ENCODE peak calls at places on chromosomes 12 and 14, in six cellular contexts. One of them, this sample, is unnamed.

GRCh38 chr12:6345319-6346071 is 3.6 kb upstream of the TNFRSF1A start:
- DNase-seq in H1: no peak
- DNase-seq in neuronal stem cell: no peak
- DNase-seq in mesenchymal stem cell: peak; percentile 98
- DNase-seq in IMR-90: peak; percentile 99
- DNase-seq in trophoblast cell: peak; percentile 95
- DNase-seq in this sample: no peak

GRCh38 chr14:74619672-74620131 is 7.7 kb upstream of the LTBP2 start:
- DNase-seq in H1: no peak
- DNase-seq in trophoblast cell: peak; percentile 40
- DNase-seq in IMR-90: peak; percentile 98
- DNase-seq in neuronal stem cell: no peak
- DNase-seq in mesenchymal stem cell: peak; percentile 99
- DNase-seq in this sample: peak; percentile 64

GRCh38 chr12:77720258-77720657 is 110.4 kb upstream of the NAV3 start:
- DNase-seq in neuronal stem cell: no peak
- DNase-seq in trophoblast cell: no peak
- DNase-seq in mesenchymal stem cell: no peak
- DNase-seq in H1: no peak
- DNase-seq in IMR-90: no peak
- DNase-seq in this sample: peak; percentile 21

GRCh38 chr14:89186850-89187376 is 230.1 kb downstream of the FOXN3 start:
- DNase-seq in H1: no peak
- DNase-seq in IMR-90: peak; percentile 16
- DNase-seq in neuronal stem cell: no peak
- DNase-seq in trophoblast cell: no peak
- DNase-seq in mesenchymal stem cell: peak; percentile 4
- DNase-seq in this sample: peak; percentile 33

GRCh38 chr12:75711276-75711675 is 199.9 kb upstream of the KRR1 start:
- DNase-seq in mesenchymal stem cell: no peak
- DNase-seq in IMR-90: no peak
- DNase-seq in trophoblast cell: no peak
- DNase-seq in H1: no peak
- DNase-seq in neuronal stem cell: no peak
- DNase-seq in this sample: no peak

GRCh38 chr12:97167598-97167997 is 260.5 kb downstream of the NEDD1 start:
- DNase-seq in IMR-90: no peak
- DNase-seq in trophoblast cell: no peak
- DNase-seq in neuronal stem cell: no peak
- DNase-seq in H1: no peak
- DNase-seq in mesenchymal stem cell: no peak
- DNase-seq in this sample: no peak

GRCh38 chr12:79690156-79690605 is 583 bp downstream of the PAWR start:
- DNase-seq in trophoblast cell: peak; percentile 45
- DNase-seq in neuronal stem cell: peak; percentile 67
- DNase-seq in mesenchymal stem cell: peak; percentile 61
- DNase-seq in IMR-90: peak; percentile 20
- DNase-seq in H1: no peak
- DNase-seq in this sample: no peak

GRCh38 chr12:4486049-4486699 is 40.6 kb upstream of the FGF6 start:
- DNase-seq in neuronal stem cell: no peak
- DNase-seq in mesenchymal stem cell: no peak
- DNase-seq in IMR-90: no peak
- DNase-seq in H1: no peak
- DNase-seq in trophoblast cell: peak; percentile 78
- DNase-seq in this sample: no peak

GRCh38 chr14:100784523-100785337 is 41.2 kb upstream of the MEG3 start:
- DNase-seq in neuronal stem cell: no peak
- DNase-seq in mesenchymal stem cell: no peak
- DNase-seq in H1: no peak
- DNase-seq in trophoblast cell: no peak
- DNase-seq in IMR-90: no peak
- DNase-seq in this sample: no peak

GRCh38 chr14:90177537-90178189 is 78.7 kb upstream of the PSMC1 start:
- DNase-seq in H1: no peak
- DNase-seq in trophoblast cell: no peak
- DNase-seq in mesenchymal stem cell: peak; percentile 62
- DNase-seq in IMR-90: peak; percentile 28
- DNase-seq in neuronal stem cell: no peak
- DNase-seq in this sample: no peak

GRCh38 chr14:90851327-90852036 is 35.3 kb upstream of the TTC7B start:
- DNase-seq in mesenchymal stem cell: no peak
- DNase-seq in IMR-90: no peak
- DNase-seq in neuronal stem cell: no peak
- DNase-seq in trophoblast cell: no peak
- DNase-seq in H1: no peak
- DNase-seq in this sample: no peak

GRCh38 chr12:50924439-50925341 is 27.7 kb upstream of the HIGD1C start:
- DNase-seq in trophoblast cell: peak; percentile 43
- DNase-seq in IMR-90: peak; percentile 86
- DNase-seq in mesenchymal stem cell: peak; percentile 97
- DNase-seq in H1: no peak
- DNase-seq in neuronal stem cell: no peak
- DNase-seq in this sample: peak; percentile 59

GRCh38 chr12:68980476-68981212 is 47.7 kb upstream of the CPM start:
- DNase-seq in H1: no peak
- DNase-seq in mesenchymal stem cell: no peak
- DNase-seq in IMR-90: no peak
- DNase-seq in trophoblast cell: no peak
- DNase-seq in neuronal stem cell: no peak
- DNase-seq in this sample: no peak

DNA sequence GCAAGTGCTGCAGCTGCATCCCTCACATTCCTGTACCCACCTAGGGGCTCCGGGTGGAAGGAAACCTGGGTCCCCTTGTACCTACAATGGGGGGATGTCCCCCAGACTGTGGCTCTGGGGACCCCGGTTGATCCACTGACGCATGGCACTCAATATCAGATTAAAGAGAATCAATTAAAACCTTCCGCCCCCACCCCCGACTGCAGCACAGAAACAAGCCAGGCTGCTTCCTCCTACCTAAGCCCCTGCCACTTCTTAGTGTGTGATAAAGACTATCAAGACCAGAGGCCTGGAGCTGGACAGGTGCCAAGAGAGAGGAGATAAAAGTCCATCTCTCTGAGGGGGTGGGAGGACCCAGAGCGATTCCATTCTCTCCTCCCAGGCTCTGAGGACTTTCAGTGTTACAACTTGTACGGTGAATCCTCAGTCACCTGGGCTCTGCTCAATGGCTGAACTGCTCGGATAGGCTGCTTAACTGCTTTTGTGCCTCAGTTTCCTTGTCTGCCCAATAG is 28.2 kb upstream of the RPLP0 start:
- DNase-seq in mesenchymal stem cell: peak; percentile 40
- DNase-seq in trophoblast cell: peak; percentile 98
- DNase-seq in IMR-90: no peak
- DNase-seq in H1: no peak
- DNase-seq in neuronal stem cell: no peak
- DNase-seq in this sample: peak; percentile 96
- H4K8ac ChIP-seq in mesenchymal stem cell: peak overlapping the region; percentile 92
- H4K8ac ChIP-seq in trophoblast cell: peak overlapping the region; percentile 75
- H4K8ac ChIP-seq in IMR-90: peak overlapping the region; percentile 96
- H4K8ac ChIP-seq in H1: no peak overlapping the region
- H4K8ac ChIP-seq in neuronal stem cell: no peak overlapping the region
- H4K8ac ChIP-seq in this sample: no peak overlapping the region

GRCh38 chr14:103727313-103728000 is 11.8 kb downstream of the ZFYVE21 start:
- DNase-seq in mesenchymal stem cell: no peak
- DNase-seq in neuronal stem cell: no peak
- DNase-seq in IMR-90: no peak
- DNase-seq in trophoblast cell: no peak
- DNase-seq in H1: no peak
- DNase-seq in this sample: no peak
- H3K36me3 ChIP-seq in mesenchymal stem cell: peaks cover 80% of the 10 kb centered on the region
- H3K36me3 ChIP-seq in neuronal stem cell: peaks cover 24% of the 10 kb centered on the region
- H3K36me3 ChIP-seq in IMR-90: peaks cover 40% of the 10 kb centered on the region
- H3K36me3 ChIP-seq in trophoblast cell: peaks cover 59% of the 10 kb centered on the region
- H3K36me3 ChIP-seq in H1: peaks cover 4% of the 10 kb centered on the region
- H3K36me3 ChIP-seq in this sample: no peaks in the 10 kb centered on the region

DNA sequence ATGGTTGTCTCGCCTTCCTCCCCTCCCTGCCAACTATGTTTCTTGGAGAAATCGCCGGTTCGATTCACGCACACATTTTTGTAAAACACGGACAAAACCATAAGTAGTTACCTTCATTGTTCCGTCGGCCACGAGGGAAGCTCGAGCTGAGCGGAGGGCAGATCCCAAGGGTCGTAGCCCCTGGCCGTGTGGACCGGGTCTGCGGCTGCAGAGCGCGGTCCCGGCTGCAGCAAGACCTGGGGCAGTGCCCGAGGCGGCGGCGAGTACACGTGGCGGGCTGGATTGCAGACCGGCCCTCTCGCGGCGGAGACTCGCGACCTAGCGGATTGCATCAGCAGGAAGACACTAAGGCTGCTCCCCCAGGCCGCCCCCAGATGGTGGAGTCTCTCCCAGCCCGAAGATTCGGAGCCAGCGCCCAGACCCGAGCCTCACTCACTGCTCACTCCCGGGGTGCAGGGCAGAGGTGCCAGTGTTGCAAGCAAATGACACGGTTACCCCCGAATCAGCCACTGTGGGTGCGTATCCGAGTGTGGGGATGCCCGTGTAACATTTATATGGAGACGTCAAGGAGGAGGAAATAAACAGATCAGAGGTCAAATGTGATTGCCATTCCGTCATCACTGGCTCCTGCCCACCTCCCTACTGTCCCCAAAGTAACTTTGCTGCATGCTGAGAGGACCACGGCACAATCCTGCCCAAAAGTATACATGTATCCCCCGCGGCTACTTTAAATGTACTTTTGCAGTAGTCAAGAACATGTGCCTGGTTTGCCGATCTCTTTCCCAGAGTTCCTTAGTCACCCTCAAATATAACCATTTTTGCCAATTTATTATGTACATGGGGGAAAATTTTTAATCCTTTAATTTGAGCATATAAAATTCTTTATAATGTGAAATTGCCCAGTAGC is at the start of gene BCAT1:
- DNase-seq in IMR-90: peak; percentile 88
- DNase-seq in H1: peak; percentile 57
- DNase-seq in trophoblast cell: peak; percentile 74
- DNase-seq in neuronal stem cell: peak; percentile 48
- DNase-seq in mesenchymal stem cell: peak; percentile 89
- DNase-seq in this sample: peak; percentile 95
- H4K8ac ChIP-seq in IMR-90: peak within 1 kb of the TSS; percentile 97
- H4K8ac ChIP-seq in H1: peak within 1 kb of the TSS; percentile 99
- H4K8ac ChIP-seq in trophoblast cell: peak within 1 kb of the TSS; percentile 92
- H4K8ac ChIP-seq in neuronal stem cell: no peak within 1 kb of the TSS
- H4K8ac ChIP-seq in mesenchymal stem cell: peak within 1 kb of the TSS; percentile 89
- H4K8ac ChIP-seq in this sample: peak within 1 kb of the TSS; percentile 43

DNA sequence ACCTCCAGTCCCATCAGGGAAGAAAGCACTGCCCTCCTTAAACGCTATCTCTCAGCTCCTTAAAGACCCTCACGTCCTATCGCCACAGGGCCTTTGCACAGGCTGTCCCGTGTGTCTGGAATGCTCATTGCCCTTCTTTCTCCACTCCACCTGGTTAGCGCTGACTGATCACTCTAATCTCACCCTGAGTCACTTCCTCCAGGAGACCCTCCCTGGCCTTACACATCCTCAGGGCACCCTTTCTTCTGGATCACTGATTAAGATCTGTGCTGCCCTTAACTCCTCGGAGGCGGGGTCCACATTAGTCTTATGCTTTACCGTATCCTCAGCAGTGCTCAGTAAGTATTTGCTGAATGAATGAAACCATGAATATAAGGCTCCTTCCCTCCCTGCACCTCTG is 94.7 kb downstream of the SYNE3 start:
- DNase-seq in neuronal stem cell: no peak
- DNase-seq in H1: no peak
- DNase-seq in mesenchymal stem cell: no peak
- DNase-seq in trophoblast cell: peak; percentile 52
- DNase-seq in IMR-90: no peak
- DNase-seq in this sample: no peak
- H3K36me3 ChIP-seq in neuronal stem cell: no peaks in the 10 kb centered on the region
- H3K36me3 ChIP-seq in H1: no peaks in the 10 kb centered on the region
- H3K36me3 ChIP-seq in mesenchymal stem cell: peaks cover 3% of the 10 kb centered on the region
- H3K36me3 ChIP-seq in trophoblast cell: no peaks in the 10 kb centered on the region
- H3K36me3 ChIP-seq in IMR-90: peaks cover 2% of the 10 kb centered on the region
- H3K36me3 ChIP-seq in this sample: no peaks in the 10 kb centered on the region

DNA sequence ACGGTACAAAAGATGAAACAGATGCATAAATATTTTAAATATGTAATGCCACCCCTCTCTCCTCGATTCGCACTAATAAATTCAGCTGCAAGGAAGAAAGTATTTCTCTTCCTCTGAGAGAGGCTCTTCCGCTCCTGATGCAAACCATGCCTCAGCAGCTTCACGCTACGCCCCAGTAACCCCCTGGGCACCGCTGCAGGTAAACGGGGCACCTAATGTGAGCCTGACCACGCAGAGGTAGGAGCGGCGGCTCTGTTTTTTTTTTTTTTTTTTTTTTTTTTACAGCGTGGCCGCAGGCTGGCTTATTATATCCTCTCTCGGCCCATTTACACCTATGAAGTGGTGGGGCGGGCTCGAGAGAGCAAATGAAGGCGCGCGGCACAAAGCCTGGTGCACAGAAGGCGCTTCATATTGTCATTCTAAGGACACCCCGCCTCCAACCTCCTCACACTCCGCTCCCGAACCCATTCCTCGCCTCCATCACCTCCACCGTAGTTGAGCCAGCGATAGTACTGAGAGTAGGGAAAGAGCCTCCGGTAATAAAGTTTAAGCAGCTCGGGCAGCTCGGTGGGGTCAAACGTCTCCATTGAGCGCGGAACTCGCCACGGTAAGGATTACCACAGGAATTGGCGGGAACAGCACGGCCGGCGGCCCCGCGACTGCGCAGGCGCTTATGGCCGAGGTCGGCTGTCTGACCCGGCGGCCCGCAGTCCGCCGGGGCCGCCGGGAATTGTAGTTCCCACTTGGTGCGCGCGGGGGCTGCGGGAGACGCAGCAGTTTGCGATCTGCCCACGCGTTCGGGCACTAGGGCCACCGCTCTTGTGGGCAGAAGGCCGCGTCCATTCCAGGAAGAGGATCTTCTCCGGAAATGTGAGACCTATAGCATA is at the start of gene PRIM1:
- DNase-seq in IMR-90: peak; percentile 66
- DNase-seq in mesenchymal stem cell: peak; percentile 79
- DNase-seq in neuronal stem cell: peak; percentile 85
- DNase-seq in trophoblast cell: peak; percentile 91
- DNase-seq in H1: peak; percentile 64
- DNase-seq in this sample: peak; percentile 92
- H4K8ac ChIP-seq in IMR-90: peak within 1 kb of the TSS; percentile 90
- H4K8ac ChIP-seq in mesenchymal stem cell: no peak within 1 kb of the TSS
- H4K8ac ChIP-seq in neuronal stem cell: peak within 1 kb of the TSS; percentile 17
- H4K8ac ChIP-seq in trophoblast cell: peak within 1 kb of the TSS; percentile 74
- H4K8ac ChIP-seq in H1: peak within 1 kb of the TSS; percentile 99
- H4K8ac ChIP-seq in this sample: no peak within 1 kb of the TSS